ENCODE peak calls at places on chromosomes 6 and 20, in five cellular contexts. H is GM12878, P is K562, C is H1, D is HepG2. Z is an unnamed sample.

GRCh38 chr20:25574411-25574810 is 10.9 kb downstream of the NINL start:
- DNase-seq in D (peak; percentile 63), H (no peak), P (peak; percentile 9), C (no peak), Z (no peak)

GRCh38 chr6:31569861-31570536 is 2.1 kb upstream of the LTA start:
- DNase-seq in H (no peak), D (no peak), C (no peak), P (no peak), Z (no peak)

GRCh38 chr6:88975369-88975768 is 12.0 kb upstream of the RNGTT start:
- DNase-seq in D (no peak), P (no peak), H (no peak), C (no peak), Z (peak; percentile 38)

GRCh38 chr6:3722211-3722621 is 29.3 kb downstream of the PXDC1 start:
- DNase-seq in P (no peak), H (no peak), D (no peak), C (no peak), Z (peak; percentile 35)

GRCh38 chr6:53691667-53692133 is 26.1 kb upstream of the KLHL31 start:
- DNase-seq in P (no peak), D (no peak), H (peak; percentile 25), C (no peak), Z (no peak)

GRCh38 chr20:63628246-63628975 is 1.5 kb upstream of the GMEB2 start:
- DNase-seq in P (peak; percentile 44), C (no peak), D (peak; percentile 88), H (peak; percentile 65), Z (peak; percentile 31)

GRCh38 chr6:28053584-28053983 is 26.8 kb upstream of the ZNF165 start:
- DNase-seq in P (no peak), C (no peak), H (no peak), D (no peak), Z (no peak)

GRCh38 chr20:16607364-16608264 is 34.4 kb upstream of the KIF16B start:
- DNase-seq in P (no peak), D (peak; percentile 37), H (no peak), C (peak; percentile 0), Z (no peak)

GRCh38 chr6:13172294-13172693 is 156.0 kb downstream of the TBC1D7 start:
- DNase-seq in P (no peak), H (no peak), C (no peak), D (no peak), Z (no peak)

GRCh38 chr6:169848946-169849345 is 97.5 kb downstream of the ERMARD start:
- DNase-seq in D (no peak), C (no peak), H (no peak), P (no peak), Z (no peak)

GRCh38 chr6:115796061-115796460 is 264.6 kb downstream of the FRK start:
- DNase-seq in D (no peak), P (no peak), H (no peak), C (no peak), Z (no peak)

GRCh38 chr20:1083431-1084080 is 34.8 kb upstream of the PSMF1 start:
- DNase-seq in D (no peak), H (peak; percentile 9), P (no peak), C (no peak), Z (peak; percentile 7)

GRCh38 chr6:138105880-138106664 is 1.1 kb downstream of the PERP start:
- DNase-seq in D (peak; percentile 63), H (no peak), C (peak; percentile 62), P (no peak), Z (peak; percentile 75)

GRCh38 chr6:10518461-10519216 is 2.5 kb upstream of the GCNT2 start:
- DNase-seq in H (no peak), C (no peak), D (peak; percentile 54), P (peak; percentile 79), Z (peak; percentile 50)

GRCh38 chr6:108526739-108527174 is 34.0 kb upstream of the FOXO3 start:
- DNase-seq in H (no peak), D (peak; percentile 55), C (no peak), P (peak; percentile 46), Z (peak; percentile 80)

GRCh38 chr6:46948699-46949098 is 27.0 kb upstream of the ADGRF5 start:
- DNase-seq in H (no peak), P (no peak), C (no peak), D (no peak), Z (no peak)

GRCh38 chr6:17393335-17394191 is at the start of gene CAP2:
- DNase-seq in H (no peak), P (no peak), C (peak; percentile 83), D (peak; percentile 65), Z (peak; percentile 88)

GRCh38 chr20:53399592-53400335 is 193.9 kb downstream of the ZNF217 start:
- DNase-seq in H (no peak), D (no peak), P (no peak), C (no peak), Z (no peak)

GRCh38 chr6:19269341-19269898 is 567.8 kb upstream of the ID4 start:
- DNase-seq in H (no peak), D (no peak), C (no peak), P (no peak), Z (no peak)

GRCh38 chr6:107116328-107116892 is 1.1 kb upstream of the BEND3 start:
- DNase-seq in D (no peak), C (peak; percentile 69), P (peak; percentile 18), H (no peak), Z (peak; percentile 96)

GRCh38 chr6:73081955-73082354 is 143.3 kb downstream of the KHDC1L start:
- DNase-seq in H (no peak), D (no peak), C (no peak), P (no peak), Z (peak; percentile 60)

GRCh38 chr6:123925360-123925759 is 121.7 kb downstream of the NKAIN2 start:
- DNase-seq in P (no peak), H (peak; percentile 47), C (no peak), D (no peak), Z (no peak)

GRCh38 chr20:23691675-23692074 is 2.8 kb upstream of the CST4 start:
- DNase-seq in C (no peak), H (no peak), P (no peak), D (no peak), Z (no peak)

GRCh38 chr6:77816766-77817270 is 164.0 kb downstream of the MEI4 start:
- DNase-seq in P (no peak), C (no peak), H (no peak), D (no peak), Z (no peak)

GRCh38 chr6:54135665-54136370 is 24.6 kb downstream of the MLIP start:
- DNase-seq in C (no peak), D (peak; percentile 74), P (no peak), H (no peak), Z (no peak)

DNA sequence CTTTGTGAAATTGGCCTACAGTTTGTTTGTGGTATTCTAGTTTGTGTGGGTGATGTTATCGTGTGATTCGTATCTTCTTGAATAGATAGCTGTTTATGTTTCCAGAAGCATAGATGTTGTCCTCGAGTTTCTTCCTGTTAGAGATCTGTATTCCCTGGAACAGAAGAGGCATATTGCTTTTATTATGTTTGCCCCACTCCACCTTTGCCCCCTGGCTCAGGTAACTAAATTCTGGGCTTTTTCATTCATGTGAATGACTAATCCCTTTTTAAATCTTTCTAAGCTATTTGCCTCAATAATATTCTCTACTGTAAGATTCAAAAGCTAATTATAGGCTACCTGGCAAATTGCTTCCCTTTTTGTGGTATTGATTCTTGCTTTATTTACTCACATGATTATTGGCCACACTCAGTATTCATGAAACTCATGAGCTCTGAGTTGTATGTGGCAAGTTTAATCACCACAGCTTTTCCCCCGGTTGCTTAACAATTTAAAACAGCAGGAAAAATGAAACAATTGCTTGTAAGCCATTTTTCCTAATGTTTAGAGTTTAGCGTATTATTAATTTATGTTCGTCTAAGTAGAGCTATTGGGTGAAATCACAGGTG is 12.6 kb downstream of the RNF217 start:
- DNase-seq in H (no peak), D (no peak), C (no peak), P (no peak), Z (no peak)
- H3K79me2 ChIP-seq in H (no peaks in the 10 kb centered on the region), D (no peaks in the 10 kb centered on the region), C (no peaks in the 10 kb centered on the region), P (peaks cover 92% of the 10 kb centered on the region), Z (no peaks in the 10 kb centered on the region)

GRCh38 chr20:36092424-36093024 is 62.0 kb upstream of the EPB41L1 start:
- DNase-seq in H (no peak), C (peak; percentile 61), P (peak; percentile 77), D (no peak), Z (peak; percentile 68)
- TF ChIP-seq EZH2 in H (no peak), C (no peak), P (no peak), D (no peak), Z (no peak)

DNA sequence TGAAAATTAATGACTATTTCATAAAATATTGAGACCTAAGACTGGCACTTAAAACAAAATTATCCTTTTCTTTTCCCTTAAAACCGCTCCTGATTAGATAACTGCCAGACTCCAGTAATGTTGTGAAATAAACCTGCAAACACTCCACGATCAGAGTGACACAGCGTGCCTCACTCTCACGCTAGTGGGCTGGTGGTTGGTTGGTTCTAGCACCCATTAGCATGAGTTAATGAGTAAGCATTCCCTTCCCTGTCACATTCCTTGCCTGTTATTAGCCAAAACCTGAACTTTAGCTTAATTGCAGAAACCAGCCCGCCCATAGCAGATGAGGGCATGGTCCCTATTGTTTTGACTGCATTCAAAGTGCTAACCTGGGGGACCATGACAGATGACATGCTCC is 193.4 kb downstream of the CD83 start:
- DNase-seq in P (no peak), H (no peak), C (no peak), D (no peak), Z (no peak)
- TF ChIP-seq CREB1 in P (no peak), H (no peak), C (no peak), D (no peak), Z (no peak)

GRCh38 chr6:7732219-7732618 is 6.3 kb downstream of the BMP6 start:
- DNase-seq in C (no peak), H (no peak), D (no peak), P (no peak), Z (peak; percentile 16)

GRCh38 chr6:7730852-7731251 is 5.0 kb downstream of the BMP6 start:
- DNase-seq in D (peak; percentile 39), C (no peak), P (no peak), H (no peak), Z (no peak)

GRCh38 chr6:7731289-7731688 is 5.4 kb downstream of the BMP6 start:
- DNase-seq in H (no peak), P (no peak), D (no peak), C (no peak), Z (no peak)

GRCh38 chr6:7737867-7738266 is 12.0 kb downstream of the BMP6 start:
- DNase-seq in D (no peak), C (no peak), H (no peak), P (no peak), Z (no peak)

GRCh38 chr6:7734707-7735383 is 8.9 kb downstream of the BMP6 start:
- DNase-seq in P (no peak), C (no peak), H (no peak), D (no peak), Z (no peak)
- H3K79me2 ChIP-seq in P (no peaks in the 10 kb centered on the region), C (no peaks in the 10 kb centered on the region), H (no peaks in the 10 kb centered on the region), D (no peaks in the 10 kb centered on the region), Z (no peaks in the 10 kb centered on the region)

GRCh38 chr6:41375598-41376151 is 40.3 kb downstream of the NCR2 start:
- DNase-seq in C (peak; percentile 60), D (no peak), H (no peak), P (no peak), Z (peak; percentile 72)

GRCh38 chr6:41373919-41374617 is 38.7 kb downstream of the NCR2 start:
- DNase-seq in P (no peak), H (no peak), D (no peak), C (peak; percentile 84), Z (peak; percentile 85)

GRCh38 chr6:41376176-41376575 is 40.8 kb downstream of the NCR2 start:
- DNase-seq in D (no peak), C (no peak), P (no peak), H (no peak), Z (no peak)

GRCh38 chr6:41373367-41373918 is 38.0 kb downstream of the NCR2 start:
- DNase-seq in H (no peak), P (no peak), C (peak; percentile 75), D (no peak), Z (no peak)

GRCh38 chr6:41374618-41375590 is 39.5 kb downstream of the NCR2 start:
- DNase-seq in H (no peak), P (no peak), D (no peak), C (peak; percentile 65), Z (peak; percentile 71)
- TF ChIP-seq EZH2 in H (no peak), P (no peak), D (no peak), C (peak; percentile 74), Z (peak; percentile 84)

Z was measured in GM23338.